ENCODE peak calls at places on chromosomes 4 and X, in five cellular contexts. N, C, Y, H and U are unnamed samples.

GRCh38 chr4:44326716-44327115 is 121.9 kb downstream of the KCTD8 start:
- DNase-seq in C (no peak), H (no peak), N (no peak), Y (no peak), U (no peak)

GRCh38 chr4:36053931-36054330 is 190.4 kb downstream of the ARAP2 start:
- DNase-seq in Y (no peak), H (no peak), N (no peak), C (no peak), U (no peak)

GRCh38 chr4:48015678-48016077 is 803 bp downstream of the CNGA1 start:
- DNase-seq in Y (no peak), H (no peak), C (no peak), N (no peak), U (no peak)

GRCh38 chr4:20376070-20376469 is 124.4 kb downstream of the SLIT2 start:
- DNase-seq in N (no peak), H (no peak), Y (no peak), C (no peak), U (no peak)

GRCh38 chrX:24364851-24365538 is 4.6 kb downstream of the SUPT20HL1 start:
- DNase-seq in N (no peak), H (no peak), C (no peak), Y (no peak), U (no peak)

GRCh38 chr4:55435136-55435535 is 39.4 kb downstream of the TMEM165 start:
- DNase-seq in C (peak), N (no peak), Y (no peak), H (no peak), U (no peak)

GRCh38 chr4:70902577-70903281 is 560 bp downstream of the MOB1B start:
- DNase-seq in Y (no peak), N (no peak), H (peak), C (peak), U (no peak)

GRCh38 chrX:11197671-11198070 is 86.5 kb downstream of the HCCS start:
- DNase-seq in N (no peak), C (no peak), Y (no peak), H (no peak), U (no peak)

GRCh38 chrX:39162322-39162721 is 361.1 kb downstream of the MID1IP1 start:
- DNase-seq in Y (peak), C (no peak), N (no peak), H (peak), U (peak)

GRCh38 chrX:427812-428725 is 41.4 kb upstream of the PPP2R3B start:
- DNase-seq in C (no peak), H (no peak), N (no peak), Y (peak), U (peak)

GRCh38 chr4:120830204-120830603 is 92.3 kb downstream of the PRDM5 start:
- DNase-seq in C (peak), H (no peak), Y (no peak), N (no peak), U (no peak)

GRCh38 chr4:11182586-11183357 is 245.9 kb downstream of the HS3ST1 start:
- DNase-seq in H (no peak), Y (no peak), C (peak), N (no peak), U (no peak)

GRCh38 chr4:25021206-25021605 is 9.5 kb downstream of the LGI2 start:
- DNase-seq in N (no peak), C (no peak), H (no peak), Y (no peak), U (no peak)

GRCh38 chr4:102868153-102868781 is 525 bp upstream of the CISD2 start:
- DNase-seq in Y (no peak), N (no peak), C (no peak), H (peak), U (peak)

GRCh38 chr4:59881632-59882031 is 1318.5 kb upstream of the ADGRL3 start:
- DNase-seq in N (no peak), H (no peak), C (no peak), Y (no peak), U (no peak)

GRCh38 chr4:31807036-31807435 is 1086.9 kb downstream of the PCDH7 start:
- DNase-seq in N (no peak), C (no peak), H (no peak), Y (no peak), U (no peak)

GRCh38 chrX:130770615-130771014 is 132.4 kb downstream of the ENOX2 start:
- DNase-seq in Y (no peak), C (peak), H (no peak), N (no peak), U (no peak)

GRCh38 chr4:1240721-1241465 is 8.0 kb downstream of the CTBP1 start:
- DNase-seq in H (no peak), N (no peak), C (no peak), Y (no peak), U (no peak)

GRCh38 chrX:106730385-106730784 is 3.9 kb downstream of the RNF128 start:
- DNase-seq in H (no peak), Y (no peak), C (peak), N (no peak), U (no peak)

GRCh38 chr4:168886361-168886760 is 123.7 kb downstream of the CBR4 start:
- DNase-seq in Y (no peak), H (no peak), N (no peak), C (peak), U (no peak)

GRCh38 chr4:14431155-14432134 is 570.8 kb upstream of the CPEB2 start:
- DNase-seq in N (no peak), C (no peak), Y (no peak), H (no peak), U (no peak)

GRCh38 chrX:102517331-102517730 is 792 bp upstream of the TMSB15A start:
- DNase-seq in N (peak), C (peak), H (no peak), Y (no peak), U (no peak)

GRCh38 chr4:186557061-186557460 is 1.7 kb upstream of the MTNR1A start:
- DNase-seq in Y (no peak), H (no peak), N (no peak), C (no peak), U (no peak)

GRCh38 chr4:108141213-108142045 is 27.3 kb downstream of the LEF1 start:
- DNase-seq in H (no peak), C (no peak), N (peak), Y (no peak), U (peak)

GRCh38 chr4:52868138-52868537 is 6.0 kb downstream of the RASL11B start:
- DNase-seq in H (no peak), C (no peak), N (no peak), Y (peak), U (peak)

GRCh38 chr4:93409035-93409434 is 419.5 kb upstream of the ATOH1 start:
- DNase-seq in H (no peak), C (no peak), Y (no peak), N (no peak), U (no peak)

GRCh38 chrX:103002576-103002975 is 61.4 kb downstream of the BEX1 start:
- DNase-seq in Y (no peak), N (no peak), H (no peak), C (no peak), U (no peak)

GRCh38 chr4:152374153-152374552 is 161.7 kb downstream of the FBXW7 start:
- DNase-seq in N (no peak), Y (no peak), C (no peak), H (no peak), U (no peak)

GRCh38 chr4:62644372-62644771 is 1444.2 kb downstream of the ADGRL3 start:
- DNase-seq in N (no peak), C (no peak), Y (no peak), H (no peak), U (peak)

GRCh38 chr4:129144755-129145206 is 48.8 kb downstream of the C4orf33 start:
- DNase-seq in Y (no peak), H (no peak), C (no peak), N (no peak), U (no peak)

GRCh38 chrX:2898861-2899512 is 30.2 kb downstream of the ARSD start:
- DNase-seq in C (no peak), Y (no peak), N (no peak), H (no peak), U (no peak)

GRCh38 chr4:130395871-130396270 is 1299.9 kb downstream of the C4orf33 start:
- DNase-seq in N (no peak), Y (no peak), C (peak), H (no peak), U (no peak)

GRCh38 chr4:112515278-112516075 is 503 bp downstream of the NEUROG2 start:
- DNase-seq in Y (peak), H (no peak), N (no peak), C (no peak), U (peak)

GRCh38 chrX:22952011-22952410 is 47.7 kb upstream of the DDX53 start:
- DNase-seq in N (no peak), Y (no peak), C (peak), H (no peak), U (no peak)

GRCh38 chrX:131262738-131263679 is 26.1 kb downstream of the IGSF1 start:
- DNase-seq in H (no peak), C (no peak), N (no peak), Y (no peak), U (peak)